ENCODE peak calls at places on chromosomes 2 and 18, in five cellular contexts. B is WERI-Rb-1, X is heart right ventricle, T is A549, H is hepatocyte. C is an unnamed sample.

GRCh38 chr2:230871361-230872150 is 6.8 kb downstream of the ITM2C start:
- DNase-seq in H (no peak), T (no peak), X (no peak), B (no peak), C (no peak)

GRCh38 chr18:39406941-39407340 is 1841.3 kb upstream of the CELF4 start:
- DNase-seq in H (no peak), X (no peak), T (no peak), B (no peak), C (no peak)

GRCh38 chr2:62071126-62071598 is 124.8 kb upstream of the B3GNT2 start:
- DNase-seq in X (no peak), T (no peak), H (no peak), B (no peak), C (no peak)

GRCh38 chr2:122451040-122451439 is 695.6 kb downstream of the TSN start:
- DNase-seq in T (peak; percentile 30), H (peak; percentile 33), B (peak; percentile 23), X (no peak), C (peak; percentile 30)

GRCh38 chr2:6780765-6781274 is 84.9 kb downstream of the CMPK2 start:
- DNase-seq in T (no peak), B (no peak), H (peak; percentile 78), X (peak; percentile 59), C (no peak)

GRCh38 chr2:45300026-45300750 is 290.9 kb upstream of the SIX2 start:
- DNase-seq in H (peak; percentile 39), X (no peak), B (no peak), T (no peak), C (no peak)

GRCh38 chr18:43116699-43117294 is 1.3 kb upstream of the RIT2 start:
- DNase-seq in B (no peak), H (no peak), X (no peak), T (no peak), C (no peak)

GRCh38 chr2:105734762-105735538 is 9.8 kb upstream of the NCK2 start:
- DNase-seq in T (no peak), X (no peak), B (no peak), H (no peak), C (no peak)

GRCh38 chr2:8514748-8515389 is 167.0 kb upstream of the ID2 start:
- DNase-seq in H (no peak), T (no peak), B (no peak), X (no peak), C (no peak)

GRCh38 chr2:63408530-63408929 is 179.7 kb downstream of the WDPCP start:
- DNase-seq in B (peak; percentile 58), T (peak; percentile 20), X (no peak), H (no peak), C (no peak)

GRCh38 chr2:96195410-96196071 is 13.1 kb downstream of the STARD7 start:
- DNase-seq in B (no peak), H (no peak), X (no peak), T (no peak), C (no peak)

GRCh38 chr2:221608442-221608841 is 36.3 kb upstream of the EPHA4 start:
- DNase-seq in B (no peak), T (no peak), H (no peak), X (no peak), C (no peak)

GRCh38 chr2:111975053-111975552 is 76.7 kb downstream of the MERTK start:
- DNase-seq in X (no peak), H (peak; percentile 59), T (peak; percentile 83), B (no peak), C (no peak)

GRCh38 chr2:75592028-75592427 is 31.3 kb upstream of the EVA1A start:
- DNase-seq in B (no peak), X (no peak), T (no peak), H (peak; percentile 50), C (no peak)

GRCh38 chr2:160429248-160430000 is 64.2 kb downstream of the RBMS1 start:
- DNase-seq in B (no peak), X (no peak), H (peak; percentile 65), T (peak; percentile 69), C (peak; percentile 24)

GRCh38 chr2:179622122-179622521 is 239.3 kb downstream of the ZNF385B start:
- DNase-seq in X (no peak), B (no peak), H (no peak), T (no peak), C (no peak)

GRCh38 chr2:181421464-181421863 is 35.7 kb upstream of the ITGA4 start:
- DNase-seq in T (no peak), B (no peak), H (no peak), X (no peak), C (no peak)

GRCh38 chr18:45008694-45009372 is 328.1 kb downstream of the SETBP1 start:
- DNase-seq in X (no peak), T (no peak), B (no peak), H (no peak), C (no peak)

GRCh38 chr18:9113468-9114149 is 11.1 kb downstream of the NDUFV2 start:
- DNase-seq in T (no peak), H (no peak), B (no peak), X (no peak), C (no peak)

GRCh38 chr2:121245913-121246312 is 39.1 kb downstream of the TFCP2L1 start:
- DNase-seq in X (no peak), H (no peak), B (no peak), T (no peak), C (no peak)

GRCh38 chr2:209468796-209469325 is 45.0 kb downstream of the MAP2 start:
- DNase-seq in X (no peak), T (no peak), B (no peak), H (no peak), C (no peak)

GRCh38 chr2:158761626-158762025 is 33.5 kb upstream of the DAPL1 start:
- DNase-seq in X (no peak), B (no peak), H (no peak), T (no peak), C (no peak)

GRCh38 chr2:40488927-40489677 is 37.2 kb upstream of the SLC8A1 start:
- DNase-seq in X (no peak), H (no peak), B (no peak), T (no peak), C (no peak)

GRCh38 chr2:10006248-10007147 is 36.9 kb upstream of the KLF11 start:
- DNase-seq in B (peak; percentile 16), H (no peak), T (no peak), X (peak; percentile 63), C (no peak)

GRCh38 chr18:79200546-79201268 is 131.5 kb downstream of the ATP9B start:
- DNase-seq in H (peak; percentile 82), X (peak; percentile 38), B (no peak), T (no peak), C (peak; percentile 41)

GRCh38 chr2:240983996-240984498 is 14.4 kb upstream of the SNED1 start:
- DNase-seq in H (no peak), T (peak; percentile 23), B (no peak), X (no peak), C (no peak)

GRCh38 chr2:145617906-145618305 is 1098.0 kb upstream of the ZEB2 start:
- DNase-seq in T (no peak), H (no peak), B (no peak), X (no peak), C (no peak)

GRCh38 chr18:58541789-58542425 is 87.0 kb downstream of the ALPK2 start:
- DNase-seq in B (peak; percentile 56), T (peak; percentile 73), H (peak; percentile 83), X (no peak), C (no peak)

GRCh38 chr18:27604583-27604982 is 419.5 kb upstream of the CHST9 start:
- DNase-seq in X (no peak), B (no peak), T (no peak), H (peak; percentile 77), C (no peak)

GRCh38 chr18:11665587-11665986 is 23.5 kb upstream of the GNAL start:
- DNase-seq in X (no peak), H (no peak), T (no peak), B (no peak), C (no peak)

GRCh38 chr2:161555826-161556225 is 68.4 kb upstream of the SLC4A10 start:
- DNase-seq in X (no peak), H (no peak), B (no peak), T (no peak), C (no peak)

GRCh38 chr2:239920616-239921365 is 104.4 kb downstream of the NDUFA10 start:
- DNase-seq in B (no peak), T (no peak), H (no peak), X (no peak), C (no peak)

GRCh38 chr2:239921843-239922242 is 103.3 kb downstream of the NDUFA10 start:
- DNase-seq in T (no peak), H (no peak), X (no peak), B (no peak), C (no peak)

GRCh38 chr2:239918749-239919148 is 106.4 kb downstream of the NDUFA10 start:
- DNase-seq in X (no peak), B (no peak), H (no peak), T (no peak), C (no peak)

GRCh38 chr2:239917957-239918481 is 107.1 kb downstream of the NDUFA10 start:
- DNase-seq in H (no peak), B (no peak), T (no peak), X (no peak), C (no peak)

GRCh38 chr2:239919779-239920545 is 105.2 kb downstream of the NDUFA10 start:
- DNase-seq in B (no peak), H (no peak), T (no peak), X (no peak), C (no peak)
- H3K9me3 ChIP-seq in B (peaks cover 18% of the 10 kb centered on the region), H (no peaks in the 10 kb centered on the region), T (peaks cover 56% of the 10 kb centered on the region), X (peaks cover 8% of the 10 kb centered on the region), C (no peaks in the 10 kb centered on the region)

GRCh38 chr18:6039055-6039454 is 143.7 kb upstream of the TMEM200C start:
- DNase-seq in X (no peak), B (no peak), H (no peak), T (no peak), C (no peak)

GRCh38 chr18:6044319-6044718 is 149.0 kb upstream of the TMEM200C start:
- DNase-seq in T (no peak), B (no peak), H (no peak), X (no peak), C (no peak)

DNA sequence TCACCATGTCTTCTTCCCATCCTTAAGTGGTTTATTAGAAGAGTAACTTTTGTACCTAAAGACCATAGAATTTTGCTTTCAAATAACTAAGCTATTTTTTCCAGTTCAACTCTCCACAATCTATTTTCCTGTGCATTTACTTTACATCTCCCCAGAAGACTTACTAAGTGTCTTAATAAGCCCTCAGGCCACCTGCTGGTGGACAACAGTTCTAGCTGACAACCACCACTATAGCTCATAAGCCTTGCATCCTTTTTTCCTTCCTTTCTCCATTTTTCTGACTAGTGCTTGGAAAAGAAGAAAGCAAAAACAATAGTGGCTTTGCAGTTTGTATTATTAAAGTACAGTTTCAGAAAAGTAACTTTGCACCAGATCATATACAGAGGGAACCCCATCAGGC is 149.5 kb upstream of the TMEM200C start:
- DNase-seq in T (no peak), B (no peak), X (no peak), H (no peak), C (no peak)
- TF ChIP-seq CTCF in T (no peak), B (peak; percentile 3), X (no peak), H (no peak), C (peak; percentile 33)

DNA sequence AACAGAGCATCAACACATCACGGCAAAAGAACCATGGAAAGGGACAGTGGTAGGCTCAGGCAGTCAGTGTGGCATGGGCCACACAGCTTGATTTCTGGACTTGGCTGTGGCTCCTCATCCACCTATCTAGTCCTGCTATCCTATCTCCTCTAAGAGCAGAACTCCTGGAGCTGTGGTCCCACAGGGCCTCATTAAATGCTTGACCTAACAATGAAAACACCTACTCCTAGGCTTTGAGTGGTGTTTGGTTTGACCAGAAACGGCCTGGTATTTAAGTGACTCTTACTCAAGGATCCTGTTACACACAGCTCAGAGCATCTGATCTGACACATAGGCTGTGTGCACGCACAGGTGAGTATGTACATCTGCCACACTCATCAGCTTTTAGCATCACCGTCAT is 33.6 kb upstream of the SMAD2 start:
- DNase-seq in T (no peak), B (no peak), H (no peak), X (no peak), C (no peak)
- H3K9me3 ChIP-seq in T (no peaks in the 10 kb centered on the region), B (peaks cover 25% of the 10 kb centered on the region), H (no peaks in the 10 kb centered on the region), X (peaks cover 11% of the 10 kb centered on the region), C (peaks cover 18% of the 10 kb centered on the region)

GRCh38 chr2:98923244-98923940 is 12.6 kb downstream of the CRACDL start:
- DNase-seq in H (no peak), B (no peak), T (no peak), X (no peak), C (no peak)
- TF ChIP-seq CTCF in H (no peak), B (peak; percentile 29), T (peak; percentile 16), X (no peak), C (peak; percentile 39)

C was measured in neural progenitor cell.